ENCODE peak calls at places on chromosomes 11 and 22, in eight cellular contexts. One of them, this sample, is unnamed.

GRCh38 chr22:44995282-44995597 is 14.6 kb downstream of the PHF21B start:
- DNase-seq in nephron progenitor cell: no peak
- DNase-seq in T-cell: no peak
- DNase-seq in activated CD4-positive, alpha-beta T cell treated with anti-CD3 and anti-CD28 coated beads, Interleukin-2, amount 50 U/mL, for 48 hours: no peak
- DNase-seq in HT1080: no peak
- DNase-seq in renal cortical epithelial cell: no peak
- DNase-seq in neuronal stem cell: no peak
- DNase-seq in stimulated activated CD4-positive, alpha-beta T cell treated with anti-CD3 and anti-CD28 coated beads, Interleukin-12 subunit alpha, Interleukin-12 subunit beta, amount 100 ng/mL, for 4 hours: no peak
- DNase-seq in this sample: no peak

GRCh38 chr11:30049214-30049613 is 32.4 kb upstream of the KCNA4 start:
- DNase-seq in nephron progenitor cell: no peak
- DNase-seq in T-cell: no peak
- DNase-seq in activated CD4-positive, alpha-beta T cell treated with anti-CD3 and anti-CD28 coated beads, Interleukin-2, amount 50 U/mL, for 48 hours: no peak
- DNase-seq in HT1080: no peak
- DNase-seq in renal cortical epithelial cell: no peak
- DNase-seq in neuronal stem cell: no peak
- DNase-seq in stimulated activated CD4-positive, alpha-beta T cell treated with anti-CD3 and anti-CD28 coated beads, Interleukin-12 subunit alpha, Interleukin-12 subunit beta, amount 100 ng/mL, for 4 hours: no peak
- DNase-seq in this sample: no peak

GRCh38 chr11:106533046-106533445 is 455.6 kb downstream of the AASDHPPT start:
- DNase-seq in nephron progenitor cell: no peak
- DNase-seq in T-cell: no peak
- DNase-seq in activated CD4-positive, alpha-beta T cell treated with anti-CD3 and anti-CD28 coated beads, Interleukin-2, amount 50 U/mL, for 48 hours: no peak
- DNase-seq in HT1080: no peak
- DNase-seq in renal cortical epithelial cell: no peak
- DNase-seq in neuronal stem cell: no peak
- DNase-seq in stimulated activated CD4-positive, alpha-beta T cell treated with anti-CD3 and anti-CD28 coated beads, Interleukin-12 subunit alpha, Interleukin-12 subunit beta, amount 100 ng/mL, for 4 hours: no peak
- DNase-seq in this sample: no peak

GRCh38 chr11:77072851-77073327 is 6.1 kb downstream of the CAPN5 start:
- DNase-seq in nephron progenitor cell: no peak
- DNase-seq in T-cell: no peak
- DNase-seq in activated CD4-positive, alpha-beta T cell treated with anti-CD3 and anti-CD28 coated beads, Interleukin-2, amount 50 U/mL, for 48 hours: no peak
- DNase-seq in HT1080: no peak
- DNase-seq in renal cortical epithelial cell: no peak
- DNase-seq in neuronal stem cell: no peak
- DNase-seq in stimulated activated CD4-positive, alpha-beta T cell treated with anti-CD3 and anti-CD28 coated beads, Interleukin-12 subunit alpha, Interleukin-12 subunit beta, amount 100 ng/mL, for 4 hours: no peak
- DNase-seq in this sample: no peak

GRCh38 chr11:93051181-93051580 is 81.7 kb downstream of the MTNR1B start:
- DNase-seq in nephron progenitor cell: no peak
- DNase-seq in T-cell: no peak
- DNase-seq in activated CD4-positive, alpha-beta T cell treated with anti-CD3 and anti-CD28 coated beads, Interleukin-2, amount 50 U/mL, for 48 hours: no peak
- DNase-seq in HT1080: no peak
- DNase-seq in renal cortical epithelial cell: no peak
- DNase-seq in neuronal stem cell: no peak
- DNase-seq in stimulated activated CD4-positive, alpha-beta T cell treated with anti-CD3 and anti-CD28 coated beads, Interleukin-12 subunit alpha, Interleukin-12 subunit beta, amount 100 ng/mL, for 4 hours: no peak
- DNase-seq in this sample: no peak

GRCh38 chr11:125968363-125968762 is 22.5 kb downstream of the VSIG10L2 start:
- DNase-seq in nephron progenitor cell: no peak
- DNase-seq in T-cell: no peak
- DNase-seq in activated CD4-positive, alpha-beta T cell treated with anti-CD3 and anti-CD28 coated beads, Interleukin-2, amount 50 U/mL, for 48 hours: no peak
- DNase-seq in HT1080: no peak
- DNase-seq in renal cortical epithelial cell: no peak
- DNase-seq in neuronal stem cell: no peak
- DNase-seq in stimulated activated CD4-positive, alpha-beta T cell treated with anti-CD3 and anti-CD28 coated beads, Interleukin-12 subunit alpha, Interleukin-12 subunit beta, amount 100 ng/mL, for 4 hours: no peak
- DNase-seq in this sample: no peak

GRCh38 chr11:132496341-132496740 is 1036.0 kb downstream of the OPCML start:
- DNase-seq in nephron progenitor cell: peak
- DNase-seq in T-cell: no peak
- DNase-seq in activated CD4-positive, alpha-beta T cell treated with anti-CD3 and anti-CD28 coated beads, Interleukin-2, amount 50 U/mL, for 48 hours: no peak
- DNase-seq in HT1080: peak
- DNase-seq in renal cortical epithelial cell: peak
- DNase-seq in neuronal stem cell: no peak
- DNase-seq in stimulated activated CD4-positive, alpha-beta T cell treated with anti-CD3 and anti-CD28 coated beads, Interleukin-12 subunit alpha, Interleukin-12 subunit beta, amount 100 ng/mL, for 4 hours: no peak
- DNase-seq in this sample: no peak

GRCh38 chr11:34274712-34275398 is 83.0 kb downstream of the ABTB2 start:
- DNase-seq in nephron progenitor cell: no peak
- DNase-seq in T-cell: no peak
- DNase-seq in activated CD4-positive, alpha-beta T cell treated with anti-CD3 and anti-CD28 coated beads, Interleukin-2, amount 50 U/mL, for 48 hours: no peak
- DNase-seq in HT1080: peak
- DNase-seq in renal cortical epithelial cell: peak
- DNase-seq in neuronal stem cell: no peak
- DNase-seq in stimulated activated CD4-positive, alpha-beta T cell treated with anti-CD3 and anti-CD28 coated beads, Interleukin-12 subunit alpha, Interleukin-12 subunit beta, amount 100 ng/mL, for 4 hours: no peak
- DNase-seq in this sample: no peak

GRCh38 chr11:88507771-88508557 is 170.4 kb upstream of the CTSC start:
- DNase-seq in nephron progenitor cell: no peak
- DNase-seq in T-cell: no peak
- DNase-seq in activated CD4-positive, alpha-beta T cell treated with anti-CD3 and anti-CD28 coated beads, Interleukin-2, amount 50 U/mL, for 48 hours: no peak
- DNase-seq in HT1080: no peak
- DNase-seq in renal cortical epithelial cell: peak
- DNase-seq in neuronal stem cell: no peak
- DNase-seq in stimulated activated CD4-positive, alpha-beta T cell treated with anti-CD3 and anti-CD28 coated beads, Interleukin-12 subunit alpha, Interleukin-12 subunit beta, amount 100 ng/mL, for 4 hours: no peak
- DNase-seq in this sample: no peak

GRCh38 chr11:103433380-103433779 is 324.2 kb downstream of the DYNC2H1 start:
- DNase-seq in nephron progenitor cell: no peak
- DNase-seq in T-cell: no peak
- DNase-seq in activated CD4-positive, alpha-beta T cell treated with anti-CD3 and anti-CD28 coated beads, Interleukin-2, amount 50 U/mL, for 48 hours: no peak
- DNase-seq in HT1080: peak
- DNase-seq in renal cortical epithelial cell: peak
- DNase-seq in neuronal stem cell: no peak
- DNase-seq in stimulated activated CD4-positive, alpha-beta T cell treated with anti-CD3 and anti-CD28 coated beads, Interleukin-12 subunit alpha, Interleukin-12 subunit beta, amount 100 ng/mL, for 4 hours: no peak
- DNase-seq in this sample: no peak

GRCh38 chr22:47006433-47006832 is 244.0 kb downstream of the TBC1D22A start:
- DNase-seq in nephron progenitor cell: no peak
- DNase-seq in T-cell: no peak
- DNase-seq in activated CD4-positive, alpha-beta T cell treated with anti-CD3 and anti-CD28 coated beads, Interleukin-2, amount 50 U/mL, for 48 hours: no peak
- DNase-seq in HT1080: no peak
- DNase-seq in renal cortical epithelial cell: no peak
- DNase-seq in neuronal stem cell: no peak
- DNase-seq in stimulated activated CD4-positive, alpha-beta T cell treated with anti-CD3 and anti-CD28 coated beads, Interleukin-12 subunit alpha, Interleukin-12 subunit beta, amount 100 ng/mL, for 4 hours: no peak
- DNase-seq in this sample: no peak

GRCh38 chr11:6855971-6856542 is 6.8 kb upstream of the OR10A2 start:
- DNase-seq in nephron progenitor cell: no peak
- DNase-seq in T-cell: no peak
- DNase-seq in activated CD4-positive, alpha-beta T cell treated with anti-CD3 and anti-CD28 coated beads, Interleukin-2, amount 50 U/mL, for 48 hours: no peak
- DNase-seq in HT1080: peak
- DNase-seq in renal cortical epithelial cell: peak
- DNase-seq in neuronal stem cell: peak
- DNase-seq in stimulated activated CD4-positive, alpha-beta T cell treated with anti-CD3 and anti-CD28 coated beads, Interleukin-12 subunit alpha, Interleukin-12 subunit beta, amount 100 ng/mL, for 4 hours: no peak
- DNase-seq in this sample: no peak

GRCh38 chr22:49240016-49240380 is 587.7 kb downstream of the BRD1 start:
- DNase-seq in nephron progenitor cell: no peak
- DNase-seq in T-cell: no peak
- DNase-seq in activated CD4-positive, alpha-beta T cell treated with anti-CD3 and anti-CD28 coated beads, Interleukin-2, amount 50 U/mL, for 48 hours: no peak
- DNase-seq in HT1080: no peak
- DNase-seq in renal cortical epithelial cell: no peak
- DNase-seq in neuronal stem cell: no peak
- DNase-seq in stimulated activated CD4-positive, alpha-beta T cell treated with anti-CD3 and anti-CD28 coated beads, Interleukin-12 subunit alpha, Interleukin-12 subunit beta, amount 100 ng/mL, for 4 hours: no peak
- DNase-seq in this sample: no peak

GRCh38 chr11:32829680-32830412 is at the start of gene PRRG4:
- DNase-seq in nephron progenitor cell: peak
- DNase-seq in T-cell: peak
- DNase-seq in activated CD4-positive, alpha-beta T cell treated with anti-CD3 and anti-CD28 coated beads, Interleukin-2, amount 50 U/mL, for 48 hours: peak
- DNase-seq in HT1080: peak
- DNase-seq in renal cortical epithelial cell: peak
- DNase-seq in neuronal stem cell: peak
- DNase-seq in stimulated activated CD4-positive, alpha-beta T cell treated with anti-CD3 and anti-CD28 coated beads, Interleukin-12 subunit alpha, Interleukin-12 subunit beta, amount 100 ng/mL, for 4 hours: peak
- DNase-seq in this sample: peak

GRCh38 chr11:79311461-79311860 is 129.4 kb downstream of the TENM4 start:
- DNase-seq in nephron progenitor cell: no peak
- DNase-seq in T-cell: no peak
- DNase-seq in activated CD4-positive, alpha-beta T cell treated with anti-CD3 and anti-CD28 coated beads, Interleukin-2, amount 50 U/mL, for 48 hours: no peak
- DNase-seq in HT1080: no peak
- DNase-seq in renal cortical epithelial cell: no peak
- DNase-seq in neuronal stem cell: no peak
- DNase-seq in stimulated activated CD4-positive, alpha-beta T cell treated with anti-CD3 and anti-CD28 coated beads, Interleukin-12 subunit alpha, Interleukin-12 subunit beta, amount 100 ng/mL, for 4 hours: no peak
- DNase-seq in this sample: no peak

GRCh38 chr11:12901874-12902481 is 107.1 kb upstream of the RASSF10 start:
- DNase-seq in nephron progenitor cell: no peak
- DNase-seq in T-cell: no peak
- DNase-seq in activated CD4-positive, alpha-beta T cell treated with anti-CD3 and anti-CD28 coated beads, Interleukin-2, amount 50 U/mL, for 48 hours: no peak
- DNase-seq in HT1080: peak
- DNase-seq in renal cortical epithelial cell: peak
- DNase-seq in neuronal stem cell: no peak
- DNase-seq in stimulated activated CD4-positive, alpha-beta T cell treated with anti-CD3 and anti-CD28 coated beads, Interleukin-12 subunit alpha, Interleukin-12 subunit beta, amount 100 ng/mL, for 4 hours: no peak
- DNase-seq in this sample: no peak

GRCh38 chr22:30305906-30306628 is 16.8 kb upstream of the CASTOR1 start:
- DNase-seq in nephron progenitor cell: no peak
- DNase-seq in T-cell: no peak
- DNase-seq in activated CD4-positive, alpha-beta T cell treated with anti-CD3 and anti-CD28 coated beads, Interleukin-2, amount 50 U/mL, for 48 hours: no peak
- DNase-seq in HT1080: no peak
- DNase-seq in renal cortical epithelial cell: peak
- DNase-seq in neuronal stem cell: no peak
- DNase-seq in stimulated activated CD4-positive, alpha-beta T cell treated with anti-CD3 and anti-CD28 coated beads, Interleukin-12 subunit alpha, Interleukin-12 subunit beta, amount 100 ng/mL, for 4 hours: no peak
- DNase-seq in this sample: no peak

GRCh38 chr22:36743591-36744412 is 32.1 kb downstream of the IFT27 start:
- DNase-seq in nephron progenitor cell: no peak
- DNase-seq in T-cell: no peak
- DNase-seq in activated CD4-positive, alpha-beta T cell treated with anti-CD3 and anti-CD28 coated beads, Interleukin-2, amount 50 U/mL, for 48 hours: no peak
- DNase-seq in HT1080: no peak
- DNase-seq in renal cortical epithelial cell: no peak
- DNase-seq in neuronal stem cell: no peak
- DNase-seq in stimulated activated CD4-positive, alpha-beta T cell treated with anti-CD3 and anti-CD28 coated beads, Interleukin-12 subunit alpha, Interleukin-12 subunit beta, amount 100 ng/mL, for 4 hours: no peak
- DNase-seq in this sample: no peak

GRCh38 chr11:119282495-119282894 is 34.4 kb downstream of the MCAM start:
- DNase-seq in nephron progenitor cell: no peak
- DNase-seq in T-cell: no peak
- DNase-seq in activated CD4-positive, alpha-beta T cell treated with anti-CD3 and anti-CD28 coated beads, Interleukin-2, amount 50 U/mL, for 48 hours: no peak
- DNase-seq in HT1080: no peak
- DNase-seq in renal cortical epithelial cell: no peak
- DNase-seq in neuronal stem cell: no peak
- DNase-seq in stimulated activated CD4-positive, alpha-beta T cell treated with anti-CD3 and anti-CD28 coated beads, Interleukin-12 subunit alpha, Interleukin-12 subunit beta, amount 100 ng/mL, for 4 hours: no peak
- DNase-seq in this sample: no peak